ENCODE peak calls at places on chromosomes 13 and 19, in eight cellular contexts. One of them, this sample, is unnamed.

GRCh38 chr13:27822258-27822872 is 30.1 kb downstream of the GSX1 start:
- DNase-seq in ascending aorta: no peak
- DNase-seq in ovary: no peak
- DNase-seq in Peyer's patch: no peak
- DNase-seq in transverse colon: no peak
- DNase-seq in OCI-LY7: no peak
- DNase-seq in Panc1: no peak
- DNase-seq in neural progenitor cell: peak
- DNase-seq in this sample: no peak

GRCh38 chr13:89988206-89988605 is 1359.3 kb upstream of the MIR17HG start:
- DNase-seq in OCI-LY7: no peak
- DNase-seq in neural progenitor cell: no peak
- DNase-seq in ascending aorta: no peak
- DNase-seq in transverse colon: no peak
- DNase-seq in Panc1: no peak
- DNase-seq in ovary: no peak
- DNase-seq in Peyer's patch: no peak
- DNase-seq in this sample: no peak

GRCh38 chr13:102309110-102309509 is 92.7 kb downstream of the FGF14 start:
- DNase-seq in OCI-LY7: no peak
- DNase-seq in transverse colon: no peak
- DNase-seq in ascending aorta: no peak
- DNase-seq in neural progenitor cell: no peak
- DNase-seq in Panc1: no peak
- DNase-seq in ovary: no peak
- DNase-seq in Peyer's patch: no peak
- DNase-seq in this sample: no peak

GRCh38 chr13:26476111-26476743 is 81.3 kb upstream of the WASF3 start:
- DNase-seq in Peyer's patch: peak
- DNase-seq in ovary: no peak
- DNase-seq in transverse colon: no peak
- DNase-seq in Panc1: no peak
- DNase-seq in ascending aorta: no peak
- DNase-seq in OCI-LY7: no peak
- DNase-seq in neural progenitor cell: peak
- DNase-seq in this sample: no peak

GRCh38 chr19:46030861-46031550 is 8.2 kb upstream of the PGLYRP1 start:
- DNase-seq in transverse colon: no peak
- DNase-seq in Peyer's patch: no peak
- DNase-seq in ascending aorta: no peak
- DNase-seq in OCI-LY7: no peak
- DNase-seq in ovary: no peak
- DNase-seq in neural progenitor cell: no peak
- DNase-seq in Panc1: no peak
- DNase-seq in this sample: no peak

GRCh38 chr13:75797719-75798118 is 161.6 kb downstream of the LMO7 start:
- DNase-seq in OCI-LY7: no peak
- DNase-seq in ascending aorta: no peak
- DNase-seq in transverse colon: no peak
- DNase-seq in neural progenitor cell: no peak
- DNase-seq in ovary: no peak
- DNase-seq in Panc1: no peak
- DNase-seq in Peyer's patch: no peak
- DNase-seq in this sample: no peak

GRCh38 chr19:10961073-10961762 is 388 bp downstream of the SMARCA4 start:
- DNase-seq in Panc1: no peak
- DNase-seq in transverse colon: peak
- DNase-seq in OCI-LY7: peak
- DNase-seq in neural progenitor cell: peak
- DNase-seq in ovary: peak
- DNase-seq in Peyer's patch: peak
- DNase-seq in ascending aorta: no peak
- DNase-seq in this sample: no peak

GRCh38 chr13:88063741-88064140 is 392.6 kb downstream of the SLITRK5 start:
- DNase-seq in neural progenitor cell: no peak
- DNase-seq in ovary: no peak
- DNase-seq in ascending aorta: no peak
- DNase-seq in OCI-LY7: no peak
- DNase-seq in Panc1: no peak
- DNase-seq in Peyer's patch: no peak
- DNase-seq in transverse colon: no peak
- DNase-seq in this sample: no peak

GRCh38 chr13:39417643-39418042 is 185.3 kb downstream of the LHFPL6 start:
- DNase-seq in OCI-LY7: no peak
- DNase-seq in transverse colon: no peak
- DNase-seq in neural progenitor cell: peak
- DNase-seq in Panc1: no peak
- DNase-seq in ascending aorta: no peak
- DNase-seq in Peyer's patch: no peak
- DNase-seq in ovary: no peak
- DNase-seq in this sample: no peak

GRCh38 chr19:976476-976875 is 7.7 kb upstream of the WDR18 start:
- DNase-seq in OCI-LY7: no peak
- DNase-seq in Panc1: no peak
- DNase-seq in ascending aorta: no peak
- DNase-seq in ovary: no peak
- DNase-seq in Peyer's patch: no peak
- DNase-seq in neural progenitor cell: no peak
- DNase-seq in transverse colon: no peak
- DNase-seq in this sample: no peak

GRCh38 chr19:33377586-33378475 is 4.3 kb downstream of the CEBPG start:
- DNase-seq in transverse colon: no peak
- DNase-seq in Panc1: no peak
- DNase-seq in ascending aorta: no peak
- DNase-seq in ovary: no peak
- DNase-seq in OCI-LY7: no peak
- DNase-seq in neural progenitor cell: peak
- DNase-seq in Peyer's patch: no peak
- DNase-seq in this sample: no peak

GRCh38 chr13:35694031-35694430 is 217.5 kb upstream of the MAB21L1 start:
- DNase-seq in OCI-LY7: no peak
- DNase-seq in ovary: no peak
- DNase-seq in Peyer's patch: no peak
- DNase-seq in transverse colon: no peak
- DNase-seq in ascending aorta: no peak
- DNase-seq in Panc1: no peak
- DNase-seq in neural progenitor cell: no peak
- DNase-seq in this sample: no peak

GRCh38 chr19:50695251-50696064 is 24.1 kb downstream of the SHANK1 start:
- DNase-seq in transverse colon: no peak
- DNase-seq in OCI-LY7: no peak
- DNase-seq in ovary: no peak
- DNase-seq in Peyer's patch: no peak
- DNase-seq in neural progenitor cell: peak
- DNase-seq in Panc1: no peak
- DNase-seq in ascending aorta: no peak
- DNase-seq in this sample: no peak

GRCh38 chr19:6233051-6233826 is 46.5 kb downstream of the MLLT1 start:
- DNase-seq in ascending aorta: no peak
- DNase-seq in Panc1: no peak
- DNase-seq in ovary: no peak
- DNase-seq in neural progenitor cell: no peak
- DNase-seq in OCI-LY7: no peak
- DNase-seq in transverse colon: no peak
- DNase-seq in Peyer's patch: peak
- DNase-seq in this sample: no peak
- H3K4me3 ChIP-seq in ascending aorta: peak
- H3K4me3 ChIP-seq in Panc1: no peak
- H3K4me3 ChIP-seq in ovary: no peak
- H3K4me3 ChIP-seq in neural progenitor cell: no peak
- H3K4me3 ChIP-seq in OCI-LY7: no peak
- H3K4me3 ChIP-seq in transverse colon: no peak
- H3K4me3 ChIP-seq in Peyer's patch: no peak
- H3K4me3 ChIP-seq in this sample: peak

GRCh38 chr19:39349326-39349725 is 7.1 kb downstream of the SAMD4B start:
- DNase-seq in transverse colon: no peak
- DNase-seq in Peyer's patch: no peak
- DNase-seq in OCI-LY7: no peak
- DNase-seq in ascending aorta: no peak
- DNase-seq in neural progenitor cell: no peak
- DNase-seq in Panc1: no peak
- DNase-seq in ovary: no peak
- DNase-seq in this sample: no peak

GRCh38 chr19:39352549-39353285 is 10.5 kb downstream of the SAMD4B start:
- DNase-seq in transverse colon: no peak
- DNase-seq in Peyer's patch: no peak
- DNase-seq in Panc1: no peak
- DNase-seq in ascending aorta: no peak
- DNase-seq in neural progenitor cell: no peak
- DNase-seq in OCI-LY7: no peak
- DNase-seq in ovary: no peak
- DNase-seq in this sample: no peak

GRCh38 chr19:39355253-39355652 is 13.0 kb downstream of the SAMD4B start:
- DNase-seq in neural progenitor cell: no peak
- DNase-seq in ovary: no peak
- DNase-seq in ascending aorta: no peak
- DNase-seq in OCI-LY7: no peak
- DNase-seq in transverse colon: no peak
- DNase-seq in Panc1: no peak
- DNase-seq in Peyer's patch: no peak
- DNase-seq in this sample: no peak

GRCh38 chr19:39350156-39350555 is 7.9 kb downstream of the SAMD4B start:
- DNase-seq in ascending aorta: no peak
- DNase-seq in OCI-LY7: no peak
- DNase-seq in neural progenitor cell: no peak
- DNase-seq in transverse colon: no peak
- DNase-seq in Panc1: no peak
- DNase-seq in Peyer's patch: no peak
- DNase-seq in ovary: no peak
- DNase-seq in this sample: no peak

GRCh38 chr19:39351537-39352037 is 9.4 kb downstream of the SAMD4B start:
- DNase-seq in ovary: no peak
- DNase-seq in neural progenitor cell: no peak
- DNase-seq in Panc1: no peak
- DNase-seq in ascending aorta: no peak
- DNase-seq in transverse colon: no peak
- DNase-seq in Peyer's patch: no peak
- DNase-seq in OCI-LY7: peak
- DNase-seq in this sample: no peak
- TF ChIP-seq CTCF in ovary: no peak
- TF ChIP-seq CTCF in neural progenitor cell: no peak
- TF ChIP-seq CTCF in Panc1: no peak
- TF ChIP-seq CTCF in ascending aorta: no peak
- TF ChIP-seq CTCF in transverse colon: no peak
- TF ChIP-seq CTCF in Peyer's patch: no peak
- TF ChIP-seq CTCF in OCI-LY7: no peak
- TF ChIP-seq CTCF in this sample: no peak

GRCh38 chr19:3809881-3810707 is 23.9 kb upstream of the MATK start:
- DNase-seq in Peyer's patch: no peak
- DNase-seq in neural progenitor cell: no peak
- DNase-seq in Panc1: no peak
- DNase-seq in transverse colon: no peak
- DNase-seq in ovary: no peak
- DNase-seq in OCI-LY7: peak
- DNase-seq in ascending aorta: no peak
- DNase-seq in this sample: no peak

GRCh38 chr19:3816566-3817218 is 30.5 kb upstream of the MATK start:
- DNase-seq in ovary: no peak
- DNase-seq in OCI-LY7: no peak
- DNase-seq in ascending aorta: no peak
- DNase-seq in Panc1: no peak
- DNase-seq in neural progenitor cell: no peak
- DNase-seq in transverse colon: no peak
- DNase-seq in Peyer's patch: no peak
- DNase-seq in this sample: no peak

GRCh38 chr19:3814648-3815047 is 28.5 kb upstream of the MATK start:
- DNase-seq in Peyer's patch: no peak
- DNase-seq in transverse colon: no peak
- DNase-seq in ovary: no peak
- DNase-seq in neural progenitor cell: no peak
- DNase-seq in ascending aorta: no peak
- DNase-seq in OCI-LY7: no peak
- DNase-seq in Panc1: no peak
- DNase-seq in this sample: no peak

GRCh38 chr19:3810708-3811355 is 24.7 kb upstream of the MATK start:
- DNase-seq in ovary: no peak
- DNase-seq in transverse colon: no peak
- DNase-seq in OCI-LY7: no peak
- DNase-seq in Peyer's patch: no peak
- DNase-seq in neural progenitor cell: no peak
- DNase-seq in ascending aorta: no peak
- DNase-seq in Panc1: no peak
- DNase-seq in this sample: no peak

DNA sequence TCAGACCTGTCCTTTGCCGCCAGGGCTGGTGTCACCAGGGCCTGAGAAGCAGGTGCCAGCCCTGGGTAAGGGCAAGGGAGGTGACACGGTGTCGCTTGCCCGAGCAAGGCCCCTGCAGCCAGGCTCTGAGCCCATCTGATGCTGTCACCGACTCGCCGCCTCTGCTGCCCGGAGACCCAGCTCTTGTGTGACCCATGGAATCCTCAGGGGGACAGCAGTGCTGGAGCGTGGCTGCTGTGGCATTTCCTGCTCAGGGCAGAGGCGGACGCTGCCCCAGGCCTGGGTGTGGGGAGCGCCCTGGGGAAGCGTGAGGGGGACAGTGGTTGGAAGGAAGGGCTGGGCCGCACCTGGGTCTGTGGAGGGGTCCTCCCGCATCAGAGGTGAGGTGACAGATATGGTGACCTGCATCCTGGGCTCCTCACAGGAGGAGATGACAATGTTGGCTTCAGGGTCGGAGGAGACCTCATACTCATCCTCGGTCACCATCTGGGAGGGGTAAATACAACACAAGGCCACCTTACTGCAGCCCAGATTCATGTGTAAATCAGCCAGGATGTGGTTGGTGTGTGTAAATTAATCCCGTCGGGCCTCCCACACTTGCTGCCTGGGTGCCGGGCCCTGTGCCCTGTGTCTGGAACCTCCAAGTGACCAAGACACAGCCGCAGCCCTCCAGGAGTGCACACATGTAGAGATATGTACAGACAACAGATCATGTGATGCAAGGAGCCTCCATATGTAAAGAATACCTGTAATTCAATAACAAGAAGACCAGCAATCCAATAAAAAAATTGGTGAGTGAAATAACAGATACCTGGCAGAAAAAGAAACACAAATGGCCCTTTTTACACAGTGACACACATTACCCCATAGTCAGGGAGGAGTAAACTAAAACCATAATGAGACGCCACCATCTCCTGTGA is 27.6 kb upstream of the MATK start:
- DNase-seq in transverse colon: no peak
- DNase-seq in neural progenitor cell: no peak
- DNase-seq in Peyer's patch: no peak
- DNase-seq in ascending aorta: no peak
- DNase-seq in ovary: no peak
- DNase-seq in Panc1: no peak
- DNase-seq in OCI-LY7: no peak
- DNase-seq in this sample: no peak
- H3K27ac ChIP-seq in transverse colon: no peak
- H3K27ac ChIP-seq in neural progenitor cell: no peak
- H3K27ac ChIP-seq in Peyer's patch: peak
- H3K27ac ChIP-seq in ascending aorta: no peak
- H3K27ac ChIP-seq in ovary: no peak
- H3K27ac ChIP-seq in Panc1: no peak
- H3K27ac ChIP-seq in OCI-LY7: no peak
- H3K27ac ChIP-seq in this sample: no peak

DNA sequence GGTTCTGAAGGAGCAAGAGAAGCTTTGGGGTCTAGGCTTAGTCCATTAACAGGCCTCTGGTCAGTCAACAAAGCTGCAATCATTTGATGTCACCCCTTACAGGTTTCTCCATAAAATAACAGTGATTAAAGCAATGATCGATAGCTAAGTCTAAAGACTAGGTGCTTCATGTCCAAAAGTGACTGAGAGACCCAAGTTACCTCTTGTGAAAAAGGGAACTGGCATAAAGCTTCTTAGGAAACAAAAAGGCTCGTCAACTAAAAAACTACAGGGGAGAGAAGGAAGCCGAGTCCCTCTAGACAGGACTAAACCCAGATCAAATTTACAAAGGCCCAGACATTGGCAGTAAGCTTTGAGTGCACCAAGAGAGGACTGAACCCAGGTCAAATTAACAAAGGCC is 2.2 kb downstream of the DCUN1D2 start:
- DNase-seq in OCI-LY7: no peak
- DNase-seq in Panc1: no peak
- DNase-seq in transverse colon: no peak
- DNase-seq in ascending aorta: no peak
- DNase-seq in Peyer's patch: no peak
- DNase-seq in ovary: no peak
- DNase-seq in neural progenitor cell: no peak
- DNase-seq in this sample: no peak
- H3K4me3 ChIP-seq in OCI-LY7: peak
- H3K4me3 ChIP-seq in Panc1: no peak
- H3K4me3 ChIP-seq in transverse colon: no peak
- H3K4me3 ChIP-seq in ascending aorta: no peak
- H3K4me3 ChIP-seq in Peyer's patch: no peak
- H3K4me3 ChIP-seq in ovary: no peak
- H3K4me3 ChIP-seq in neural progenitor cell: no peak
- H3K4me3 ChIP-seq in this sample: no peak

This sample was measured in coronary artery.